ENCODE peak calls at places on chromosomes 12 and 14, in six cellular contexts. O is stimulated activated naive CD4-positive, alpha-beta T cell; M is COLO829; T is foreskin fibroblast; I is kidney tubule cell; V is RCC 7860. S is an unnamed sample.

GRCh38 chr12:78878866-78879265 is 14.3 kb downstream of the SYT1 start:
- DNase-seq in I (no peak), T (no peak), M (no peak), V (no peak), O (no peak), S (no peak)

GRCh38 chr12:52126050-52126604 is 46.6 kb downstream of the SMIM41 start:
- DNase-seq in O (no peak), V (no peak), T (no peak), I (no peak), M (no peak), S (no peak)

GRCh38 chr12:96177013-96177412 is 17.2 kb upstream of the ELK3 start:
- DNase-seq in O (no peak), T (peak), V (peak), I (peak), M (no peak), S (no peak)

GRCh38 chr14:100827751-100828447 is 2.0 kb downstream of the MEG3 start:
- DNase-seq in T (peak), O (no peak), M (no peak), I (peak), V (no peak), S (no peak)

GRCh38 chr14:67510121-67510520 is 21.6 kb upstream of the TMEM229B start:
- DNase-seq in V (no peak), O (no peak), I (peak), M (no peak), T (peak), S (no peak)

GRCh38 chr12:31412292-31412801 is 86.4 kb upstream of the SINHCAF start:
- DNase-seq in I (no peak), M (no peak), T (no peak), V (no peak), O (no peak), S (no peak)

GRCh38 chr12:5661820-5662219 is 229.9 kb downstream of the NTF3 start:
- DNase-seq in V (no peak), I (no peak), T (peak), M (no peak), O (no peak), S (no peak)

GRCh38 chr12:6458281-6459003 is 6.6 kb downstream of the TAPBPL start:
- DNase-seq in O (no peak), T (no peak), V (no peak), I (no peak), M (no peak), S (no peak)

GRCh38 chr12:25352078-25352918 is 101.6 kb upstream of the KRAS start:
- DNase-seq in T (no peak), I (no peak), V (no peak), M (no peak), O (no peak), S (no peak)

GRCh38 chr14:93926873-93927571 is at the start of gene FAM181A:
- DNase-seq in V (no peak), M (no peak), I (no peak), T (no peak), O (no peak), S (peak)

GRCh38 chr12:92417343-92417742 is 271.7 kb upstream of the BTG1 start:
- DNase-seq in V (no peak), T (no peak), O (no peak), M (no peak), I (no peak), S (no peak)

GRCh38 chr12:125528300-125528699 is 463.1 kb downstream of the AACS start:
- DNase-seq in V (no peak), O (no peak), M (peak), I (no peak), T (no peak), S (peak)

GRCh38 chr12:124388679-124389536 is 94.0 kb downstream of the RFLNA start:
- DNase-seq in O (peak), M (peak), V (peak), I (peak), T (peak), S (peak)

GRCh38 chr14:64717870-64718269 is 13.6 kb downstream of the PLEKHG3 start:
- DNase-seq in I (peak), T (no peak), M (no peak), O (no peak), V (peak), S (no peak)

GRCh38 chr12:112126916-112127315 is 1.6 kb downstream of the TRAFD1 start:
- DNase-seq in V (peak), I (peak), M (no peak), O (no peak), T (no peak), S (no peak)

GRCh38 chr14:30607156-30607780 is 14.9 kb upstream of the SCFD1 start:
- DNase-seq in V (no peak), M (no peak), I (peak), T (peak), O (no peak), S (no peak)

GRCh38 chr14:50335389-50335788 is 23.3 kb downstream of the DMAC2L start:
- DNase-seq in O (no peak), M (peak), T (peak), V (no peak), I (peak), S (peak)

GRCh38 chr14:46344327-46344937 is 307.1 kb downstream of the RPL10L start:
- DNase-seq in V (peak), T (peak), O (no peak), M (peak), I (peak), S (peak)

GRCh38 chr14:84237881-84238280 is 1292.1 kb upstream of the FLRT2 start:
- DNase-seq in O (no peak), M (peak), T (peak), I (no peak), V (no peak), S (no peak)

GRCh38 chr14:57382283-57382682 is 8.1 kb upstream of the NAA30 start:
- DNase-seq in O (no peak), V (peak), I (peak), T (peak), M (peak), S (no peak)

GRCh38 chr12:50706606-50707005 is 57.3 kb upstream of the ATF1 start:
- DNase-seq in O (no peak), M (no peak), T (no peak), I (no peak), V (no peak), S (no peak)

GRCh38 chr14:32078030-32078793 is 1.1 kb downstream of the ARHGAP5 start:
- DNase-seq in I (peak), T (peak), O (no peak), M (no peak), V (peak), S (peak)

GRCh38 chr14:68678471-68678870 is 114.4 kb downstream of the ZFP36L1 start:
- DNase-seq in T (no peak), M (no peak), V (no peak), I (no peak), O (no peak), S (no peak)

GRCh38 chr14:21041676-21042433 is at the start of gene RNASE7:
- DNase-seq in O (no peak), T (peak), M (peak), I (peak), V (peak), S (no peak)